ENCODE peak calls at places on chromosomes 4 and X, in five cellular contexts. J, D, W, P and Z are unnamed samples.

GRCh38 chr4:153522800-153523089 is 56.6 kb downstream of the TMEM131L start:
- DNase-seq in J (peak; percentile 71), D (no peak), W (no peak), P (no peak), Z (no peak)

GRCh38 chr4:14564281-14564680 is 438.0 kb upstream of the CPEB2 start:
- DNase-seq in J (no peak), D (no peak), W (no peak), P (no peak), Z (no peak)

GRCh38 chr4:77618383-77619241 is 13.0 kb downstream of the CXCL13 start:
- DNase-seq in J (no peak), D (peak; percentile 40), W (peak; percentile 66), P (peak; percentile 68), Z (peak; percentile 56)

GRCh38 chrX:57573754-57574153 is 18.1 kb upstream of the ZXDB start:
- DNase-seq in J (no peak), D (no peak), W (no peak), P (no peak), Z (no peak)

GRCh38 chrX:75649829-75650228 is 127.0 kb upstream of the ZDHHC15 start:
- DNase-seq in J (no peak), D (peak; percentile 4), W (no peak), P (no peak), Z (no peak)

GRCh38 chr4:30454504-30454903 is 265.7 kb upstream of the PCDH7 start:
- DNase-seq in J (no peak), D (no peak), W (no peak), P (no peak), Z (no peak)

GRCh38 chr4:93394488-93395185 is 433.9 kb upstream of the ATOH1 start:
- DNase-seq in J (no peak), D (no peak), W (no peak), P (no peak), Z (no peak)

GRCh38 chrX:53237056-53237455 is 12.0 kb upstream of the KDM5C start:
- DNase-seq in J (no peak), D (no peak), W (no peak), P (no peak), Z (no peak)

GRCh38 chrX:38891641-38892413 is 90.6 kb downstream of the MID1IP1 start:
- DNase-seq in J (no peak), D (no peak), W (no peak), P (no peak), Z (no peak)

DNA sequence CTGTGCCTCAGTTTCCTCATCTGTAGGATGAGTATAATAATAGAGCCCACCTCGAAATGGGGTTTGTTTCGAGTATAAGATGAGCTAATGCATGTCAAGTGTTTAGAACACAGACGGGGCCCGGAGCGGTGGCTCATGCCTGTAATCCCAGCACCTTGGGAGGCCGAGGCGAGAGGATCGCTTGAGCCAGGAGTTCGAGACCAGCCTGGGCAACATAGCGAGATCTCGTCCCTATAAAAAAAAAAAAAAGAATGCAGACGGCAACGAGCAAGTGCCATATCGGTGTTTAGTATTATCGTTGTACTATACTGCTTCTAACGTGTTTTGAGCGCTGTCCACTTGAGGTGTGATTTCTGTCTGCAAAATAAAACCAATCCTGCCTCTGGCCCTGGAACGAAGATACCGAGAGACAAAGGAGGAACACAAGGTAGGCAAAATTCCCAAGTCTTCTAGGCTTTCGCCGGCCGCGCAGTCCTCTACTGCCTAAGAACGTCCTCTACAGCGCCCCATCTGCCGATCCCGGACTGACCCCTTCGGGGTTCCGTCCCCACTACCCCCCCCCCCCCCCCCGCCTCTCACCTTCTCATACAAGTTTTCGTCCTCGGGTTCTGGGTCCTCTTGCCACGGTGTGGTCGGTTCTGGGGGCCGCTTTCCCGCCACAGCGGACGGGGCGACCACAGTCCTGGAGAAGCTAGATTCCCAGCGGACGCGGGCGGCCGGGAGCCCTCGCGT is 442 bp downstream of the NDUFB11 start:
- DNase-seq in J (peak; percentile 42), D (no peak), W (peak; percentile 79), P (peak; percentile 72), Z (peak; percentile 36)
- TF ChIP-seq GABPA in J (no peak), D (no peak), W (no peak), P (no peak), Z (no peak)

GRCh38 chr4:186845137-186845842 is 121.6 kb upstream of the FAT1 start:
- DNase-seq in J (no peak), D (peak; percentile 20), W (peak; percentile 85), P (no peak), Z (no peak)
- TF ChIP-seq REST in J (no peak), D (no peak), W (no peak), P (no peak), Z (no peak)

GRCh38 chr4:627347-627746 is 2.0 kb downstream of the PDE6B start:
- DNase-seq in J (no peak), D (no peak), W (no peak), P (no peak), Z (no peak)

GRCh38 chr4:626201-627091 is 1.1 kb downstream of the PDE6B start:
- DNase-seq in J (no peak), D (no peak), W (no peak), P (no peak), Z (no peak)

GRCh38 chr4:623914-624626 is 1.3 kb upstream of the PDE6B start:
- DNase-seq in J (no peak), D (no peak), W (no peak), P (no peak), Z (no peak)

GRCh38 chr4:624705-625590 is at the start of gene PDE6B:
- DNase-seq in J (no peak), D (no peak), W (no peak), P (no peak), Z (no peak)

GRCh38 chr4:625631-626031 is 258 bp downstream of the PDE6B start:
- DNase-seq in J (no peak), D (no peak), W (no peak), P (no peak), Z (no peak)
- H3K27me3 ChIP-seq in J (no peaks in the 10 kb centered on the region), D (peaks cover 85% of the 10 kb centered on the region), W (peaks cover 30% of the 10 kb centered on the region), P (no peaks in the 10 kb centered on the region), Z (no peaks in the 10 kb centered on the region)

DNA sequence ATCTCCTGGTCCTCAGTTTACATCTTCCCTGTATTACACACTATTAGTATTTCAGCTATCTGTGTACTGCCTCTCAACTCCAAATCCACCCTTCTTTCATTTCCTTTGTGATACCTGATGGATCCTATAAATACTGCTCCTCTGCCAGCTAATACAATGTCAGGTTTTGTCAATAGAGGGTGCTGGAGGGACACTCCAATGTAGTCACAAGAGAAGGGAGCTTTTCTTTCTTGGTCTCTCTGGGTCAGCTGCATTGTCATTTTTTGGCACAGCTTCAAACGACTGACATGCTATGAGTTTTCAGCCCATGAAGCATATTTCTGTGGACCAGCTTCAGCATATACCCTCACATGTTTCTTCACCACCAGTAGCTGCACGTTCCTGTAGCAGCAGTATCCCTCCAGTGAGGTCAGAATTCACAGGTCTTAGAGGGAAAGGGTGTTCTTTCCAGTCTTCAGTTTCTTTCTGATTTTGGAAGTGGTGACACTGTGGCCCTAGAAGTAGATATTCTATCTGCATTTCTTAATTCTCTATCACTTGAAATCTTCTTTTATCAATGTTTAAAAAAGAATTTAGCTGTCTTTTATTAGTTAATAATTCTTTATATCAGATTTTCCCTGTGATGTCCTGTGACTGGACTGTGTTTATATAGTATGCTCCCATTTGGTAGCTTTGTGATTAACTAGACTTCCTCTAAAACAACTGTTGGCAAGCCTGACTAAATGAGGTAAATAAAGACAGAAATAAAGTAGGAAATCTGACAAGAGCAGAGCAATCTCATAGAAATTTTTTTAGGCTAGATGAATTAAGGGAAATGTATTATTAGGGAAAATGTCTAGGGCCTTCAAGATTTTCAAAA is 60.6 kb downstream of the GABRA2 start:
- DNase-seq in J (no peak), D (peak; percentile 46), W (no peak), P (peak; percentile 2), Z (peak; percentile 16)
- TF ChIP-seq GABPA in J (no peak), D (no peak), W (no peak), P (no peak), Z (no peak)

DNA sequence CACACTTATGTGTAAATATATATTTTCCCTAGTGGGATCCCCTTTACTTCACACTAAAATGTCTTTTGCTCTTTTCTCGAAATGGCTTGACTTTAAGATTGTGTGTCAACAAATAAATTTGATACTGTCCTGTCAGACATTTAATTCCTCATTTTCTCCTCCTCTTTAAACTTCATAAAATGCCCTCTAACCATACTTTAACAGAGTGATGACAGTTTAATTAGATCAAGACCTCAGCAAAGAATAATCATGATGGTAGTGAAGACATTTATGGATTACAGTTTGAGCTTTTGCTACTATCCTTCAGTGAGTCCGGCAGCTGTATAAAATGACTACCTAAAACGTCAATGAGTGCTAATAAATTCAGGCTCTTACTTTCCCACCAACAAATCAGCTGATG is 113.1 kb upstream of the ADGRL3 start:
- DNase-seq in J (no peak), D (no peak), W (no peak), P (no peak), Z (no peak)
- TF ChIP-seq REST in J (no peak), D (no peak), W (no peak), P (no peak), Z (no peak)

GRCh38 chrX:140507223-140507981 is 2.5 kb upstream of the SOX3 start:
- DNase-seq in J (no peak), D (no peak), W (no peak), P (peak; percentile 20), Z (no peak)
- H3K27me3 ChIP-seq in J (no peaks in the 10 kb centered on the region), D (no peaks in the 10 kb centered on the region), W (no peaks in the 10 kb centered on the region), P (peaks cover 85% of the 10 kb centered on the region), Z (peaks cover 3% of the 10 kb centered on the region)